ENCODE peak calls at places on chromosomes 4 and X, in eight cellular contexts. J is aorta; P is T follicular helper cell; C is Jurkat, Clone E6-1; E is AG10803; Y is sigmoid colon; D is GM03348; I is fibroblast of lung. R is an unnamed sample.

GRCh38 chr4:172758586-172759340 is 409.8 kb upstream of the GALNT7 start:
- DNase-seq in J (no peak), P (no peak), C (no peak), E (peak), Y (no peak), D (no peak), I (peak), R (no peak)

GRCh38 chr4:113446019-113446418 is 315.5 kb downstream of the CAMK2D start:
- DNase-seq in J (no peak), P (no peak), C (no peak), E (peak), Y (no peak), D (peak), I (peak), R (no peak)

GRCh38 chr4:113575391-113575790 is 186.1 kb downstream of the CAMK2D start:
- DNase-seq in J (no peak), P (no peak), C (no peak), E (peak), Y (no peak), D (peak), I (peak), R (no peak)

GRCh38 chrX:148133099-148133725 is 152.1 kb downstream of the FMR1NB start:
- DNase-seq in J (no peak), P (no peak), C (peak), E (peak), Y (no peak), D (peak), I (peak), R (no peak)

GRCh38 chrX:15653961-15654360 is 10.6 kb downstream of the CLTRN start:
- DNase-seq in J (no peak), P (no peak), C (no peak), E (no peak), Y (no peak), D (no peak), I (no peak), R (no peak)

GRCh38 chr4:154119317-154119716 is 330.4 kb upstream of the SFRP2 start:
- DNase-seq in J (no peak), P (no peak), C (no peak), E (peak), Y (no peak), D (no peak), I (no peak), R (no peak)

GRCh38 chrX:3743821-3744439 is 30.5 kb upstream of the PRKX start:
- DNase-seq in J (no peak), P (peak), C (no peak), E (no peak), Y (no peak), D (no peak), I (no peak), R (no peak)

GRCh38 chr4:150310159-150310895 is 232.1 kb downstream of the DCLK2 start:
- DNase-seq in J (no peak), P (no peak), C (no peak), E (peak), Y (no peak), D (peak), I (no peak), R (no peak)

GRCh38 chr4:183478926-183479325 is 25.9 kb upstream of the ING2 start:
- DNase-seq in J (no peak), P (no peak), C (no peak), E (peak), Y (no peak), D (peak), I (no peak), R (no peak)

GRCh38 chr4:188139671-188140070 is 430 bp downstream of the TRIML1 start:
- DNase-seq in J (no peak), P (no peak), C (no peak), E (no peak), Y (no peak), D (no peak), I (no peak), R (no peak)

GRCh38 chr4:48268956-48269860 is at the start of gene TEC:
- DNase-seq in J (peak), P (peak), C (no peak), E (peak), Y (peak), D (no peak), I (peak), R (peak)

GRCh38 chrX:19715711-19716638 is 171.4 kb downstream of the SH3KBP1 start:
- DNase-seq in J (no peak), P (no peak), C (peak), E (no peak), Y (no peak), D (no peak), I (no peak), R (no peak)

GRCh38 chr4:108119199-108119800 is 49.4 kb downstream of the LEF1 start:
- DNase-seq in J (no peak), P (no peak), C (no peak), E (no peak), Y (no peak), D (no peak), I (no peak), R (no peak)

GRCh38 chr4:80540785-80541469 is 205.4 kb downstream of the CFAP299 start:
- DNase-seq in J (no peak), P (no peak), C (peak), E (peak), Y (no peak), D (peak), I (peak), R (no peak)

GRCh38 chr4:53777244-53777984 is 186.1 kb upstream of the LNX1 start:
- DNase-seq in J (no peak), P (no peak), C (no peak), E (peak), Y (no peak), D (peak), I (peak), R (no peak)

R was measured in posterior vena cava.